ENCODE peak calls at places on chromosomes 11 and 22, in five cellular contexts. K, Q, G, B and M are unnamed samples.

GRCh38 chr11:3840870-3841425 is at the start of gene RHOG:
- DNase-seq in G (no peak), Q (peak; percentile 87), K (peak; percentile 97), B (peak; percentile 94), M (peak; percentile 85)

GRCh38 chr11:69291459-69292110 is 2.4 kb upstream of the MYEOV start:
- DNase-seq in Q (no peak), K (no peak), G (no peak), B (no peak), M (no peak)

GRCh38 chr11:86637976-86638375 is 34.4 kb downstream of the ME3 start:
- DNase-seq in G (no peak), B (no peak), Q (no peak), K (no peak), M (no peak)

GRCh38 chr11:110445428-110445827 is 15.7 kb downstream of the FDX1 start:
- DNase-seq in B (no peak), K (no peak), G (no peak), Q (no peak), M (no peak)

GRCh38 chr22:19497245-19497644 is 17.5 kb downstream of the CDC45 start:
- DNase-seq in K (no peak), G (no peak), B (no peak), Q (no peak), M (no peak)

GRCh38 chr11:35711924-35712323 is 49.3 kb downstream of the TRIM44 start:
- DNase-seq in K (no peak), Q (no peak), G (no peak), B (no peak), M (no peak)

GRCh38 chr11:124610295-124610694 is 933 bp upstream of the PANX3 start:
- DNase-seq in K (no peak), G (no peak), Q (no peak), B (no peak), M (no peak)

GRCh38 chr22:20155330-20156041 is 4.6 kb upstream of the CCDC188 start:
- DNase-seq in K (peak; percentile 14), G (no peak), Q (peak; percentile 58), B (no peak), M (no peak)

GRCh38 chr11:88338223-88338661 is 706 bp upstream of the CTSC start:
- DNase-seq in Q (peak; percentile 39), G (no peak), K (no peak), B (no peak), M (no peak)

GRCh38 chr11:10809373-10810199 is 860 bp upstream of the EIF4G2 start:
- DNase-seq in B (no peak), K (peak; percentile 73), G (peak; percentile 34), Q (no peak), M (no peak)

GRCh38 chr11:64743591-64744543 is at the start of gene RASGRP2:
- DNase-seq in G (no peak), B (peak; percentile 89), Q (peak; percentile 88), K (no peak), M (peak; percentile 51)

GRCh38 chr22:48645766-48646165 is 1181.9 kb downstream of the BRD1 start:
- DNase-seq in K (no peak), Q (no peak), G (no peak), B (no peak), M (no peak)

GRCh38 chr11:124837491-124837856 is 27.8 kb upstream of the ROBO3 start:
- DNase-seq in B (no peak), K (no peak), Q (no peak), G (no peak), M (no peak)

GRCh38 chr11:73359341-73359740 is 16.9 kb upstream of the RELT start:
- DNase-seq in B (no peak), K (no peak), G (no peak), Q (peak; percentile 65), M (no peak)

GRCh38 chr11:133403900-133404299 is 128.4 kb downstream of the OPCML start:
- DNase-seq in K (no peak), B (no peak), G (no peak), Q (no peak), M (no peak)

GRCh38 chr11:78902771-78903507 is 328.3 kb upstream of the NARS2 start:
- DNase-seq in K (no peak), B (no peak), Q (no peak), G (no peak), M (no peak)

GRCh38 chr11:95138448-95138847 is 48.8 kb downstream of the ENDOD1 start:
- DNase-seq in K (no peak), G (no peak), B (no peak), Q (no peak), M (no peak)

GRCh38 chr11:81237139-81237538 is 1496.5 kb downstream of the FAM181B start:
- DNase-seq in B (no peak), Q (no peak), G (no peak), K (no peak), M (no peak)

GRCh38 chr11:61131998-61132555 is 29.1 kb downstream of the VPS37C start:
- DNase-seq in B (no peak), Q (no peak), G (no peak), K (no peak), M (no peak)

GRCh38 chr22:25484498-25484897 is 80.0 kb upstream of the GRK3 start:
- DNase-seq in B (no peak), K (no peak), Q (no peak), G (no peak), M (no peak)

GRCh38 chr11:115741376-115741775 is 237.2 kb upstream of the CADM1 start:
- DNase-seq in K (no peak), B (no peak), Q (no peak), G (no peak), M (no peak)

GRCh38 chr11:64385953-64386704 is 27.2 kb downstream of the RPS6KA4 start:
- DNase-seq in B (no peak), G (no peak), Q (no peak), K (no peak), M (no peak)

GRCh38 chr22:27801616-27802388 is at the start of gene MN1:
- DNase-seq in K (peak; percentile 67), B (no peak), Q (peak; percentile 69), G (no peak), M (no peak)

GRCh38 chr11:92425127-92425526 is 200.5 kb downstream of the FAT3 start:
- DNase-seq in B (no peak), K (no peak), G (no peak), Q (no peak), M (no peak)

GRCh38 chr22:20785415-20785814 is 11.5 kb downstream of the SERPIND1 start:
- DNase-seq in Q (no peak), K (no peak), G (no peak), B (no peak), M (no peak)

GRCh38 chr11:45922425-45923082 is at the start of gene LARGE2:
- DNase-seq in G (no peak), B (peak; percentile 76), Q (peak; percentile 8), K (no peak), M (no peak)

GRCh38 chr11:24634606-24635160 is 137.8 kb downstream of the LUZP2 start:
- DNase-seq in G (no peak), Q (no peak), K (no peak), B (no peak), M (no peak)

DNA sequence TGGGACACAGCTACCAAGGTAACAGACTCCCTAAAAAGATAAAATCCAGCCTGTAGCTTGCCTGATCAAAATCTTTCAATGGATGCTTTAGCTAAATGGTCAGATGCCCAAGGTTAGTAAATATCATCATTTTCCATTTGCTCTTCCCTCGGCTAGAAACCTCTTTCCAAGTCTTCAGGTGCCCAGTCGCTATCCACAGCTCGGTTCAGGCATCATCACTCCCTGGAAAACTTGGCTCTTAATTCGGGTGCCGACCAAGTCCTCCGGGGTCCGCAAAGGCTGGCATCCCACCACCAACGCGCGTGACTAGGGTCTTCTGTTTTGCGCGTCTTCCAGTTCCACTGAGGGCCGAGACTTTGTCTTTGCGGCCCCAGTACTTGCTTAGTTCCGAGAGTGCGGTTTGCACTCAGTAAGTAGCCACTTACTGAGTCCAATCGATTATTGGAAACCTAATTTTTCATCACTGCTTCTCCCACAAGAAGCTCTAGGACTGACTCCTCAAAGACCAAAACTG is 44.3 kb downstream of the OR4D9 start:
- DNase-seq in K (no peak), Q (no peak), G (no peak), B (no peak), M (no peak)
- H3K27ac ChIP-seq in K (peak overlapping the region; percentile 1), Q (peak overlapping the region; percentile 73), G (no peak overlapping the region), B (no peak overlapping the region), M (peak overlapping the region; percentile 67)

DNA sequence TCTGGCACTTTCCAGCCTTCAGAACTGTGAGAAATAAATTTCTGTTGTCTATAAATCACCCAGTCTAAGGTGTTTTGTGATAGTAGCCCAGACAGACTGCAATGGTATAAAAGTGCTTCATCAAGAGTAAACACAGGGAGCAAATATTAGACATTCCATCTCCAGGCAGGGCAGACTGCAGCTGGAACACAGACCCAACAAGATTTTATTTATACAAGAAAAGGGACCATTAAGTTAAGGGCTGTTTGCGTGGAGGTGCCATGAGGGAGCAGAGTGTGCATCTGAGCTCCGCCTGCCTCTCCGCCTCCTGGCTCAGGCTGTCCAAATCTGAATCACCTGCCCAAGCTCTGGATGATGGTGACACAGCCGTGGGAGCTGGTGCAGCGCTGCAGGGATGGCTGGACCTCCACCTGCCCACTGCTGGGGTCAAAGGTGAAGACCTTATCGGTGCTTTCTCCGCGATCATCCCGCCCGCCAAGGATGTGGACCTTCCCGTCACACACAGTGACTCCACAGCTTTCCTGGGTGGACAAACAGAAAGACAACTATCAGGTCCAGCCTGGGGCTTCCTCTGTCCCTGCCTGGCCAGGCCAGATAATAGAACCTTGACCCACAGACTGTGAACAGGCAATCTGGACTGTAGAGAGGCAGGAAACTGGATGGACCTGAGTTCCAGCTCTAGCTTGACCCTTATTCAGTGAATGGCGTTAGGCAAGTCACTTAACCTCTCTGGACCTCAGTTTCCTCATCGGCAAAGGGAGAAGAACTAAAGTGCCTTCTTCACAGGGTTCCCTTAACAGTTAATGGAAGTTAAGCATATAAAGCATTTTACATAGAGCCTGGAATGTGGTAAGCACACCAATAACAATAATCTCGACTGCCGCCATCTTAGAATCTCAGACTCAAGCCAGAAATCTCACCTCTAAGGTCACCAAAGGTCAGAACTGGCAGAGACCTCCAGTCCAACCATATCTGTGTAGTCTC is 10.5 kb downstream of the KLHL35 start:
- DNase-seq in Q (no peak), B (no peak), K (no peak), G (no peak), M (no peak)
- H3K27ac ChIP-seq in Q (no peak overlapping the region), B (no peak overlapping the region), K (no peak overlapping the region), G (no peak overlapping the region), M (no peak overlapping the region)

DNA sequence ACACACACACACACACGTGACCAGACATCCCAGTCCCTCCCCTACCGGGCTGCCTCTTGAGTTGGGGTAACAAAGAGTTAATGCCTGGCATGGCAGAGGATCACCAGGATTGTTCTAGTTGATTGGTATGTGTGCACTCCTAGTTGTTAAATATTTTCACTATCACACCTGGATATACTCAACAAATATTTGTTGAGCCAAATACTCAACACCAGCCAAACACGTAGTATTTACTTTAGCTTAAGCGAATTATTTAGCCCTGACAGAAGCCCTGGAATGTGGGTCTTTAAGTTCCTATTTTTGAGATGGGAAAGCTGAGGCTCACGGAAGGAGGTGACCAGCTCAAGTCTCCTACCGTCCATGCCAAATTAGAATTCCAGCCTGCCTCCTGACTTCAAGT is 10.5 kb downstream of the CD3E start:
- DNase-seq in Q (no peak), G (no peak), B (no peak), K (no peak), M (no peak)
- H3K27ac ChIP-seq in Q (no peak overlapping the region), G (no peak overlapping the region), B (no peak overlapping the region), K (no peak overlapping the region), M (no peak overlapping the region)

GRCh38 chr11:679271-680207 is 15.5 kb downstream of the DEAF1 start:
- DNase-seq in Q (no peak), K (no peak), B (no peak), G (no peak), M (no peak)

GRCh38 chr11:680970-681369 is 14.1 kb downstream of the DEAF1 start:
- DNase-seq in B (no peak), Q (no peak), K (no peak), G (no peak), M (no peak)

GRCh38 chr11:678297-678696 is 16.7 kb downstream of the DEAF1 start:
- DNase-seq in B (no peak), Q (no peak), G (no peak), K (no peak), M (no peak)

GRCh38 chr11:680476-680875 is 14.5 kb downstream of the DEAF1 start:
- DNase-seq in G (no peak), B (no peak), Q (peak; percentile 66), K (no peak), M (no peak)
- H3K27ac ChIP-seq in G (no peak overlapping the region), B (no peak overlapping the region), Q (peak overlapping the region; percentile 76), K (no peak overlapping the region), M (no peak overlapping the region)